ENCODE peak calls at places on chromosomes 7 and 10, in five cellular contexts. One of them, this sample, is unnamed.

GRCh38 chr10:71383972-71384687 is 12.6 kb upstream of the CDH23 start:
- DNase-seq in upper lobe of right lung: peak; percentile 88
- DNase-seq in SW480: peak; percentile 22
- DNase-seq in neuronal stem cell: peak; percentile 75
- DNase-seq in NCI-H1105 treated with DMSO at 0.1 percent for 48 hours: peak; percentile 34
- DNase-seq in this sample: no peak

GRCh38 chr7:1020849-1021251 is 23.5 kb upstream of the GPR146 start:
- DNase-seq in upper lobe of right lung: no peak
- DNase-seq in SW480: no peak
- DNase-seq in neuronal stem cell: no peak
- DNase-seq in NCI-H1105 treated with DMSO at 0.1 percent for 48 hours: no peak
- DNase-seq in this sample: no peak

GRCh38 chr10:4280481-4281206 is 495.6 kb upstream of the KLF6 start:
- DNase-seq in upper lobe of right lung: no peak
- DNase-seq in SW480: peak; percentile 30
- DNase-seq in neuronal stem cell: no peak
- DNase-seq in NCI-H1105 treated with DMSO at 0.1 percent for 48 hours: no peak
- DNase-seq in this sample: no peak

GRCh38 chr10:62626817-62627216 is 177.7 kb upstream of the ADO start:
- DNase-seq in upper lobe of right lung: no peak
- DNase-seq in SW480: no peak
- DNase-seq in neuronal stem cell: no peak
- DNase-seq in NCI-H1105 treated with DMSO at 0.1 percent for 48 hours: no peak
- DNase-seq in this sample: no peak

GRCh38 chr7:153504288-153505075 is 547.7 kb upstream of the DPP6 start:
- DNase-seq in upper lobe of right lung: no peak
- DNase-seq in SW480: no peak
- DNase-seq in neuronal stem cell: no peak
- DNase-seq in NCI-H1105 treated with DMSO at 0.1 percent for 48 hours: no peak
- DNase-seq in this sample: no peak

GRCh38 chr7:105769951-105770628 is 106.3 kb downstream of the ATXN7L1 start:
- DNase-seq in upper lobe of right lung: no peak
- DNase-seq in SW480: peak; percentile 67
- DNase-seq in neuronal stem cell: no peak
- DNase-seq in NCI-H1105 treated with DMSO at 0.1 percent for 48 hours: no peak
- DNase-seq in this sample: no peak

GRCh38 chr10:125209591-125210373 is 49.4 kb upstream of the CTBP2 start:
- DNase-seq in upper lobe of right lung: no peak
- DNase-seq in SW480: no peak
- DNase-seq in neuronal stem cell: no peak
- DNase-seq in NCI-H1105 treated with DMSO at 0.1 percent for 48 hours: no peak
- DNase-seq in this sample: no peak

GRCh38 chr7:4616116-4616515 is 66.0 kb upstream of the FOXK1 start:
- DNase-seq in upper lobe of right lung: no peak
- DNase-seq in SW480: no peak
- DNase-seq in neuronal stem cell: no peak
- DNase-seq in NCI-H1105 treated with DMSO at 0.1 percent for 48 hours: no peak
- DNase-seq in this sample: no peak

GRCh38 chr10:31728698-31729224 is 199.9 kb downstream of the ARHGAP12 start:
- DNase-seq in upper lobe of right lung: no peak
- DNase-seq in SW480: no peak
- DNase-seq in neuronal stem cell: no peak
- DNase-seq in NCI-H1105 treated with DMSO at 0.1 percent for 48 hours: no peak
- DNase-seq in this sample: peak; percentile 6

GRCh38 chr7:74569501-74570075 is 87.9 kb upstream of the GTF2I start:
- DNase-seq in upper lobe of right lung: no peak
- DNase-seq in SW480: no peak
- DNase-seq in neuronal stem cell: no peak
- DNase-seq in NCI-H1105 treated with DMSO at 0.1 percent for 48 hours: no peak
- DNase-seq in this sample: no peak

GRCh38 chr7:64581929-64582894 is 19.3 kb upstream of the ZNF680 start:
- DNase-seq in upper lobe of right lung: no peak
- DNase-seq in SW480: no peak
- DNase-seq in neuronal stem cell: no peak
- DNase-seq in NCI-H1105 treated with DMSO at 0.1 percent for 48 hours: no peak
- DNase-seq in this sample: no peak

GRCh38 chr7:76372984-76373833 is 14.4 kb upstream of the YWHAG start:
- DNase-seq in upper lobe of right lung: no peak
- DNase-seq in SW480: peak; percentile 52
- DNase-seq in neuronal stem cell: no peak
- DNase-seq in NCI-H1105 treated with DMSO at 0.1 percent for 48 hours: no peak
- DNase-seq in this sample: no peak

GRCh38 chr10:127398140-127398966 is 150.8 kb upstream of the NPS start:
- DNase-seq in upper lobe of right lung: no peak
- DNase-seq in SW480: peak; percentile 29
- DNase-seq in neuronal stem cell: peak; percentile 11
- DNase-seq in NCI-H1105 treated with DMSO at 0.1 percent for 48 hours: no peak
- DNase-seq in this sample: no peak

GRCh38 chr7:8135417-8135816 is 126.5 kb downstream of the ICA1 start:
- DNase-seq in upper lobe of right lung: no peak
- DNase-seq in SW480: no peak
- DNase-seq in neuronal stem cell: no peak
- DNase-seq in NCI-H1105 treated with DMSO at 0.1 percent for 48 hours: no peak
- DNase-seq in this sample: no peak